ENCODE peak calls at places on chromosomes 11 and 22, in nine cellular contexts. V, S, D, C, Y, G, B, H and W are unnamed samples.

GRCh38 chr11:61020706-61021235 is 49.3 kb downstream of the CD6 start:
- DNase-seq in C (peak; percentile 34), G (no peak), D (no peak), B (no peak), S (no peak), Y (no peak), V (no peak), H (no peak), W (peak; percentile 32)

GRCh38 chr11:104668797-104669463 is 229.3 kb downstream of the CASP12 start:
- DNase-seq in G (peak; percentile 84), V (no peak), C (no peak), B (no peak), Y (no peak), D (peak; percentile 39), H (no peak), S (no peak), W (no peak)

GRCh38 chr11:14251754-14252153 is 107.2 kb downstream of the RRAS2 start:
- DNase-seq in V (no peak), G (no peak), S (no peak), Y (no peak), H (no peak), C (no peak), D (no peak), B (no peak), W (no peak)

GRCh38 chr11:44241851-44242250 is 68.1 kb downstream of the ALX4 start:
- DNase-seq in H (no peak), C (no peak), G (no peak), V (no peak), B (no peak), D (no peak), Y (peak; percentile 87), S (no peak), W (no peak)

GRCh38 chr22:23984430-23984829 is 4.5 kb downstream of the GSTT2 start:
- DNase-seq in G (no peak), H (no peak), B (peak; percentile 42), S (no peak), D (peak; percentile 48), Y (no peak), C (peak; percentile 35), V (peak; percentile 70), W (no peak)

GRCh38 chr22:47151490-47151889 is 389.0 kb downstream of the TBC1D22A start:
- DNase-seq in Y (no peak), B (no peak), S (no peak), G (peak; percentile 20), D (no peak), H (no peak), V (no peak), C (no peak), W (no peak)

GRCh38 chr11:15905815-15906214 is 450.5 kb downstream of the SOX6 start:
- DNase-seq in C (no peak), G (no peak), H (no peak), S (no peak), B (peak; percentile 22), Y (no peak), D (no peak), V (no peak), W (no peak)

GRCh38 chr11:64123102-64123434 is 42.8 kb downstream of the MACROD1 start:
- DNase-seq in Y (peak; percentile 69), B (peak; percentile 89), G (no peak), S (peak; percentile 86), H (no peak), D (no peak), C (no peak), V (no peak), W (no peak)

GRCh38 chr22:45638834-45639746 is 32.5 kb upstream of the ATXN10 start:
- DNase-seq in V (no peak), H (peak; percentile 64), B (peak; percentile 84), C (peak; percentile 93), G (peak; percentile 12), Y (no peak), S (peak; percentile 90), D (peak; percentile 49), W (peak; percentile 89)

GRCh38 chr11:117482881-117483280 is 155.2 kb downstream of the CEP164 start:
- DNase-seq in S (no peak), D (no peak), G (no peak), C (peak; percentile 77), V (no peak), Y (no peak), B (no peak), H (no peak), W (no peak)

GRCh38 chr22:49979587-49980264 is 19.2 kb downstream of the PIM3 start:
- DNase-seq in C (peak; percentile 90), V (no peak), B (peak; percentile 64), D (no peak), G (peak; percentile 56), Y (no peak), S (peak; percentile 12), H (peak; percentile 49), W (no peak)

GRCh38 chr22:49433717-49434611 is 393.7 kb downstream of the BRD1 start:
- DNase-seq in H (no peak), G (no peak), V (no peak), C (peak; percentile 15), Y (no peak), B (no peak), D (no peak), S (peak; percentile 54), W (no peak)

GRCh38 chr11:83572521-83572920 is 286.4 kb upstream of the CCDC90B start:
- DNase-seq in S (no peak), B (no peak), G (no peak), H (no peak), C (no peak), D (no peak), V (no peak), Y (no peak), W (no peak)

GRCh38 chr11:115544422-115544821 is 40.2 kb upstream of the CADM1 start:
- DNase-seq in G (no peak), H (no peak), C (no peak), S (no peak), B (no peak), Y (no peak), D (no peak), V (no peak), W (no peak)

GRCh38 chr22:39818050-39818449 is 75.5 kb downstream of the ENTHD1 start:
- DNase-seq in C (peak; percentile 45), Y (no peak), G (peak; percentile 36), D (no peak), V (no peak), H (no peak), B (no peak), S (no peak), W (no peak)

GRCh38 chr22:40182231-40182835 is 4.6 kb downstream of the TNRC6B start:
- DNase-seq in S (no peak), V (no peak), G (no peak), Y (no peak), B (no peak), H (no peak), D (no peak), C (no peak), W (no peak)

GRCh38 chr11:96219981-96220623 is 122.9 kb downstream of the MAML2 start:
- DNase-seq in C (no peak), H (no peak), Y (no peak), S (no peak), D (no peak), V (no peak), G (no peak), B (no peak), W (no peak)

GRCh38 chr11:119704849-119705248 is 24.2 kb downstream of the NECTIN1 start:
- DNase-seq in Y (no peak), H (no peak), D (no peak), V (no peak), C (no peak), B (no peak), S (no peak), G (no peak), W (no peak)

GRCh38 chr22:23064381-23065068 is 5.8 kb upstream of the GNAZ start:
- DNase-seq in Y (no peak), V (no peak), S (peak; percentile 30), D (no peak), C (peak; percentile 75), B (peak; percentile 44), H (no peak), G (no peak), W (peak; percentile 31)

DNA sequence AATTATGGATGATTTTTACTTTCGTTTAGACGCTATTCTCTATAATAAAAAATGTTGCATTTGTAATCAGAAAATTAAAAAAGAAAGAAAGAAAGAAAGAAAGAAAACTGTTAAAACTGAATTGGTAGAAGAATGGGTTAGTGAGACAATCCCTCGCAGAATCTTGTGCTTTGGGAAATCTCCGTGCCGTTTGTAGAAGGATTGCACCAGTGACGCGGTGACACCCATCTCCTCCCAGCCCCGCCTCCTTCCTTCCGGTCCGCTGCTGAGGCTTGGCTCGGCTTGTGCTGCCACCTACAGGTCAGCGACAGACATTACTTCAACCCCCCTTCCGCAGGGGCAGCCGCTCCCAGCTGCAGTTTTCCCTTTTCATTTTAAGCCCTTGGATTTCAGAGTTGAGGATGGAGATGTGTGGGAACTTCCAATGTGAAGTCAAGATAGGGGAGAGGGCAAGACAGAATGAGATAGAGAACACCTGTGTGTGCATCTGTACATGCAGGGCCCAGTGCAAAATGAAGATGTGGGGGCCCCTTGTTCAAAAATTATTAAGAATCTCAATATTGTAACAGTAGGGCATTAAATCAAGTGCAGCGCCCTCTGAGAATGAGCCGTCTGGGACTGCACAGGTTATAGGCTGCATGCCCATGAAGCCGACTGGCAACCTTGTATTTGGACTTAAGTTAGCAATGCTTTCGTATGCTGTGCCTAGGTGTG is 41.1 kb downstream of the TST start:
- DNase-seq in C (peak; percentile 96), S (peak; percentile 94), H (peak; percentile 93), D (peak; percentile 70), B (peak; percentile 94), Y (peak; percentile 79), G (peak; percentile 73), V (peak; percentile 93), W (no peak)
- H3K36me3 ChIP-seq in C (no peaks in the 10 kb centered on the region), S (no peaks in the 10 kb centered on the region), H (no peaks in the 10 kb centered on the region), D (no peaks in the 10 kb centered on the region), B (no peaks in the 10 kb centered on the region), Y (no peaks in the 10 kb centered on the region), G (no peaks in the 10 kb centered on the region), V (no peaks in the 10 kb centered on the region), W (no peaks in the 10 kb centered on the region)

GRCh38 chr11:86408845-86409244 is 34.2 kb downstream of the CCDC81 start:
- DNase-seq in V (no peak), B (no peak), S (no peak), Y (no peak), G (no peak), D (no peak), H (no peak), C (peak; percentile 74), W (no peak)
- TF ChIP-seq CTCF in V (peak; percentile 30), B (no peak), S (no peak), Y (no peak), G (peak; percentile 62), D (peak; percentile 49), H (no peak), C (peak; percentile 50), W (peak; percentile 51)

GRCh38 chr22:41776381-41776780 is 24.1 kb upstream of the CCDC134 start:
- DNase-seq in S (no peak), C (no peak), H (no peak), Y (no peak), V (no peak), D (no peak), G (no peak), B (no peak), W (no peak)
- H3K36me3 ChIP-seq in S (no peaks in the 10 kb centered on the region), C (no peaks in the 10 kb centered on the region), H (no peaks in the 10 kb centered on the region), Y (no peaks in the 10 kb centered on the region), V (no peaks in the 10 kb centered on the region), D (no peaks in the 10 kb centered on the region), G (no peaks in the 10 kb centered on the region), B (no peaks in the 10 kb centered on the region), W (no peaks in the 10 kb centered on the region)

DNA sequence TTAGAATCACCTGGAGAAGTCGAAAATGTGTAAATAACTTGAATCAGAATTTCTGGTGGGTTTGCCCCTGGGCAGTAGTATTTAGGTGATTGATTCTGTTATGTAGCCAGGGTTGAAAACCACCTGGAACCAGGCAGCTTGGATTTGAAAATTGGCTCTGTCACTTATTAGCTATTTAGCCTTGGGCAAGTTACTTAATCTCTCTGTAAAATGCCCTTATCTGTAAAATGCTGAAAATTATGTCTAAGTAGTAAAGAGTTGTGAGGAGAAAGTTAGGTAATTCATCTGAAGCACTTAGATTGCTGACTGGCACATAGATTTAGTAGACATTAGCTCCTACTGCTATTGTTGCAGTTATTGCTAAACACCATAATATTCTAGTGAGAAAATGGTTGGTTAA is 49.3 kb downstream of the PPME1 start:
- DNase-seq in S (no peak), G (no peak), V (no peak), D (no peak), B (no peak), C (no peak), Y (no peak), H (no peak), W (no peak)
- TF ChIP-seq CTCF in S (no peak), G (no peak), V (no peak), D (no peak), B (no peak), C (no peak), Y (no peak), H (no peak), W (no peak)